ENCODE peak calls at places on chromosomes 12 and 14, in ten cellular contexts. G, K, N, A, U, V, H, R, C and Z are unnamed samples. For H3K36me3, the result is how much of the 10 kb centered on the place peaks cover.

GRCh38 chr14:81323621-81324400 is 76.3 kb downstream of the STON2 start:
- DNase-seq in H (no peak), A (no peak), U (no peak), V (no peak), G (no peak), N (peak), K (no peak), C (no peak), R (no peak), Z (peak)

GRCh38 chr12:114163766-114164165 is 197.6 kb upstream of the RBM19 start:
- DNase-seq in C (no peak), R (no peak), H (no peak), N (no peak), U (peak), G (peak), V (no peak), A (peak), K (no peak), Z (no peak)

GRCh38 chr14:54114941-54115340 is 158.3 kb upstream of the BMP4 start:
- DNase-seq in R (no peak), N (no peak), H (no peak), K (no peak), U (no peak), C (no peak), A (no peak), V (no peak), G (no peak), Z (no peak)

GRCh38 chr14:71694888-71695505 is 237.2 kb upstream of the RGS6 start:
- DNase-seq in A (no peak), H (no peak), V (no peak), R (no peak), N (no peak), U (no peak), C (no peak), G (no peak), K (no peak), Z (no peak)

GRCh38 chr12:5872745-5873144 is 72.3 kb downstream of the ANO2 start:
- DNase-seq in U (no peak), A (no peak), K (peak), H (peak), N (no peak), V (no peak), R (peak), G (peak), C (no peak), Z (no peak)

GRCh38 chr14:22866874-22867273 is 4.7 kb upstream of the LRP10 start:
- DNase-seq in N (no peak), H (no peak), G (no peak), R (no peak), V (no peak), A (no peak), K (no peak), C (no peak), U (no peak), Z (no peak)

GRCh38 chr12:121576851-121577391 is 3.9 kb downstream of the KDM2B start:
- DNase-seq in K (no peak), A (peak), N (no peak), C (no peak), R (peak), U (peak), H (peak), G (peak), V (peak), Z (peak)

GRCh38 chr14:77290705-77291104 is 19.7 kb upstream of the NGB start:
- DNase-seq in N (no peak), U (no peak), H (no peak), A (no peak), R (no peak), G (peak), C (no peak), V (no peak), K (no peak), Z (no peak)

GRCh38 chr12:87756721-87757120 is 272.5 kb downstream of the C12orf50 start:
- DNase-seq in N (no peak), R (peak), U (peak), K (no peak), C (no peak), H (no peak), V (no peak), G (no peak), A (no peak), Z (no peak)

GRCh38 chr12:105561981-105562726 is 231.7 kb downstream of the C12orf75 start:
- DNase-seq in N (no peak), V (no peak), R (peak), G (peak), U (peak), K (no peak), H (peak), A (peak), C (peak), Z (peak)

GRCh38 chr12:47891356-47891755 is 13.4 kb downstream of the VDR start:
- DNase-seq in G (no peak), V (no peak), A (no peak), H (no peak), R (no peak), K (no peak), N (no peak), U (no peak), C (no peak), Z (no peak)

GRCh38 chr14:76911473-76911872 is 85.3 kb downstream of the LRRC74A start:
- DNase-seq in U (no peak), C (no peak), A (no peak), N (no peak), V (no peak), H (no peak), K (no peak), R (no peak), G (no peak), Z (no peak)

GRCh38 chr14:28779416-28779941 is 12.9 kb downstream of the FOXG1 start:
- DNase-seq in K (no peak), A (no peak), U (no peak), H (no peak), N (no peak), C (no peak), R (no peak), V (no peak), G (no peak), Z (no peak)

GRCh38 chr14:28783593-28784143 is 17.1 kb downstream of the FOXG1 start:
- DNase-seq in V (no peak), N (no peak), G (no peak), A (no peak), C (no peak), R (no peak), K (no peak), H (no peak), U (no peak), Z (no peak)

GRCh38 chr14:28780843-28781503 is 14.4 kb downstream of the FOXG1 start:
- DNase-seq in V (no peak), H (no peak), G (no peak), U (no peak), K (no peak), A (peak), N (no peak), R (no peak), C (no peak), Z (no peak)

GRCh38 chr14:28784262-28785021 is 17.9 kb downstream of the FOXG1 start:
- DNase-seq in C (no peak), G (no peak), H (no peak), A (no peak), V (no peak), U (no peak), N (no peak), K (no peak), R (no peak), Z (no peak)

GRCh38 chr14:28785096-28785952 is 18.7 kb downstream of the FOXG1 start:
- DNase-seq in H (peak), K (no peak), V (no peak), U (peak), C (no peak), N (no peak), G (no peak), A (peak), R (peak), Z (no peak)
- H3K4me3 ChIP-seq in H (peak), K (no peak), V (peak), U (peak), C (peak), N (peak), G (peak), A (peak), R (peak), Z (peak)

GRCh38 chr12:57195186-57195585 is 21.4 kb upstream of the NXPH4 start:
- DNase-seq in G (no peak), A (no peak), V (no peak), R (no peak), K (no peak), C (no peak), U (no peak), N (no peak), H (no peak), Z (no peak)
- H3K36me3 ChIP-seq in G (half or more), A (half or more), V (half or more), R (half or more), K (under half), C (under half), U (half or more), N (under half), H (under half), Z (half or more)

DNA sequence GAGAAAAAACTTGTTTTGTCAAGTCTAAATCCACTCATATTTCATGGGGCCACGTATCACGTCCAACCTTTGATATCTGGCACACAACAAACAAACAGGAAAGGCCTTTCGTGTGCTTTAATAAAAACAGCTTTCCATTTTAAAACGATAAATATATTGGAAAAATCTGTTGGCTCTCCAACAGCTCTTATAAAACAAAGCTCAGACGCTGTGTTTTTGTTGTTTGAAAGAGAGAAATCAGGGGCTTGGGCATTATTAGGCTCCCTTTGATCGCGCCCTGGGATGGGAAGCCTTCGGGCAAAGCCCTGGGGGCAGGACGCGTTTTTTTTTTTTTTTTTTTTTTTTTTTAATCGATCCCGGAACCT is 430 bp upstream of the PLEKHA5 start:
- DNase-seq in V (no peak), G (no peak), U (no peak), N (no peak), A (no peak), K (no peak), C (no peak), R (no peak), H (no peak), Z (no peak)
- H3K4me3 ChIP-seq in V (no peak), G (peak), U (peak), N (peak), A (peak), K (peak), C (peak), R (peak), H (peak), Z (peak)

GRCh38 chr12:12028668-12029402 is 41.9 kb upstream of the BCL2L14 start:
- DNase-seq in C (no peak), G (no peak), R (no peak), A (no peak), H (no peak), K (no peak), U (no peak), N (no peak), V (no peak), Z (no peak)
- H3K36me3 ChIP-seq in C (under half), G (under half), R (under half), A (under half), H (under half), K (under half), U (under half), N (under half), V (under half), Z (under half)

GRCh38 chr12:116282371-116283286 is 5.1 kb upstream of the MED13L start:
- DNase-seq in U (no peak), G (no peak), K (peak), V (no peak), N (no peak), H (no peak), A (no peak), R (no peak), C (no peak), Z (no peak)
- H3K4me3 ChIP-seq in U (no peak), G (no peak), K (peak), V (no peak), N (no peak), H (no peak), A (no peak), R (no peak), C (peak), Z (no peak)

GRCh38 chr12:46369095-46369473 is 3.5 kb downstream of the SLC38A2 start:
- DNase-seq in H (no peak), C (no peak), K (no peak), G (no peak), U (no peak), N (no peak), V (no peak), R (no peak), A (no peak), Z (no peak)
- H3K36me3 ChIP-seq in H (half or more), C (under half), K (half or more), G (half or more), U (half or more), N (half or more), V (half or more), R (half or more), A (half or more), Z (under half)